ENCODE peak calls at places on chromosome 2, in eight cellular contexts. W, P, M, O, B, U, Z and I are unnamed samples.
A peak's percentile ranks its signal among the peaks of the same experiment; 100 is the strongest.

GRCh38 chr2:73972846-73973245 is 11.9 kb upstream of the TET3 start:
- DNase-seq in W (no peak), M (no peak), B (no peak), P (no peak), Z (no peak), U (no peak), O (no peak), I (no peak)

GRCh38 chr2:41847744-41848441 is 199.9 kb upstream of the PKDCC start:
- DNase-seq in O (peak; percentile 74), U (no peak), Z (no peak), P (no peak), W (no peak), B (no peak), M (peak; percentile 96), I (no peak)

GRCh38 chr2:213021971-213022899 is 129.2 kb downstream of the IKZF2 start:
- DNase-seq in O (no peak), B (peak; percentile 1), W (no peak), U (no peak), Z (no peak), P (no peak), M (no peak), I (no peak)

GRCh38 chr2:222298311-222299150 is at the start of gene PAX3:
- DNase-seq in B (no peak), M (no peak), Z (no peak), U (no peak), W (no peak), P (no peak), O (no peak), I (no peak)

GRCh38 chr2:239552213-239552926 is 151.6 kb upstream of the HDAC4 start:
- DNase-seq in O (no peak), B (no peak), W (no peak), Z (no peak), M (no peak), P (no peak), U (no peak), I (no peak)

GRCh38 chr2:203809991-203810510 is 57.5 kb upstream of the CTLA4 start:
- DNase-seq in Z (no peak), O (no peak), W (no peak), U (no peak), M (no peak), B (no peak), P (no peak), I (no peak)

GRCh38 chr2:121346886-121347285 is 61.9 kb upstream of the TFCP2L1 start:
- DNase-seq in Z (no peak), M (no peak), W (no peak), B (no peak), U (no peak), P (no peak), O (peak; percentile 60), I (no peak)

GRCh38 chr2:144430722-144431163 is 89.2 kb downstream of the ZEB2 start:
- DNase-seq in M (no peak), P (no peak), W (no peak), U (no peak), O (no peak), Z (peak; percentile 24), B (no peak), I (no peak)

GRCh38 chr2:163554864-163555263 is 180.9 kb downstream of the FIGN start:
- DNase-seq in O (no peak), U (no peak), Z (no peak), P (no peak), B (no peak), W (no peak), M (no peak), I (no peak)

GRCh38 chr2:24491626-24492282 is 700 bp downstream of the NCOA1 start:
- DNase-seq in Z (peak; percentile 41), U (peak; percentile 55), B (peak; percentile 62), P (peak; percentile 61), M (no peak), O (peak; percentile 12), W (peak; percentile 58), I (peak; percentile 39)

GRCh38 chr2:66772618-66773017 is 337.7 kb downstream of the MEIS1 start:
- DNase-seq in W (no peak), U (no peak), Z (no peak), P (no peak), O (no peak), M (no peak), B (no peak), I (no peak)

GRCh38 chr2:95058989-95059601 is 33.6 kb downstream of the MAL start:
- DNase-seq in P (no peak), Z (no peak), B (no peak), O (no peak), W (no peak), U (no peak), M (no peak), I (peak; percentile 29)

GRCh38 chr2:220241423-220241822 is 614.0 kb downstream of the SLC4A3 start:
- DNase-seq in U (no peak), W (no peak), M (no peak), P (no peak), Z (no peak), O (no peak), B (no peak), I (no peak)

DNA sequence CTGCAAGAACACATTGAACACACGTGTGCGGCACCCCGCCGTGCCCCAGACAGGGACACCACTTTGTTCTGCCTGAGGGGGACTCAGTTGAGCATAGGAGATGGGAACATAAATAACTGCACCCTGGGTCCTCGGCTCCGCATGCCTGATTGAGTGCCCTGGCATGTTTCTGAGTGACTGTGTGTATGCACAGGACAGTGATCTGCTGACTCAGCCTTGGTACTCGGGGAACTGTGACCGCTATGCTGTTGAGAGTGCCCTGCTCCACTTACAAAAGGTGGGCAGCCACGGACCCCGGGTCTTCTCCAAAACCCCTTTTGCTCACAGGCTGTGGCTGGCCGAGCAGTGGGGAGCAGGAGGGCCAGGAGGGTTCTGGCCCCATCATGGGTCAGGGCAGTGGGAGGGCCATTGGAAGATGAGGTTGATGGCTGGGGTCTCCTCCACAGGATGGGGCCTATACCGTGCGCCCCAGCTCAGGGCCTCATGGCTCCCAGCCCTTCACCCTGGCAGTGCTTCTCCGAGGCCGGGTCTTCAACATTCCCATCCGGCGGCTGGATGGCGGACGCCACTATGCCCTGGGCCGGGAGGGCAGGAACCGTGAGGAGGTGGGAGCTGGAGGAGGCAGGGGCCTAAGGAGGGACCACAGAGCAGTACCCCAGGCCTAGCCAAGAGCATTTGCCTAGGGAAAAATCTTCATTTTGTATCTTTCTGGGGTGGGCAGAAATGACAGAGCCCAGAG is 16.9 kb downstream of the SH2D6 start:
- DNase-seq in M (no peak), W (no peak), U (no peak), Z (no peak), O (no peak), P (no peak), B (no peak), I (no peak)
- H3K4me1 ChIP-seq in M (peaks cover 31% of the 10 kb centered on the region), W (peaks cover 32% of the 10 kb centered on the region), U (peaks cover 14% of the 10 kb centered on the region), Z (peaks cover 20% of the 10 kb centered on the region), O (peaks cover 4% of the 10 kb centered on the region), P (peaks cover 63% of the 10 kb centered on the region), B (peaks cover 16% of the 10 kb centered on the region), I (peaks cover 46% of the 10 kb centered on the region)

GRCh38 chr2:69192176-69192945 is 179.4 kb downstream of the ANTXR1 start:
- DNase-seq in P (no peak), W (no peak), U (peak; percentile 69), M (no peak), O (no peak), Z (peak; percentile 72), B (no peak), I (no peak)

GRCh38 chr2:69186614-69187013 is 173.6 kb downstream of the ANTXR1 start:
- DNase-seq in M (no peak), Z (peak; percentile 39), U (peak; percentile 35), W (no peak), B (no peak), O (no peak), P (no peak), I (no peak)

GRCh38 chr2:69188174-69188900 is 175.4 kb downstream of the ANTXR1 start:
- DNase-seq in P (no peak), Z (peak; percentile 41), U (no peak), M (no peak), W (no peak), B (no peak), O (no peak), I (no peak)

GRCh38 chr2:69191672-69192071 is 178.7 kb downstream of the ANTXR1 start:
- DNase-seq in Z (no peak), B (no peak), O (no peak), U (no peak), W (no peak), P (no peak), M (no peak), I (no peak)

DNA sequence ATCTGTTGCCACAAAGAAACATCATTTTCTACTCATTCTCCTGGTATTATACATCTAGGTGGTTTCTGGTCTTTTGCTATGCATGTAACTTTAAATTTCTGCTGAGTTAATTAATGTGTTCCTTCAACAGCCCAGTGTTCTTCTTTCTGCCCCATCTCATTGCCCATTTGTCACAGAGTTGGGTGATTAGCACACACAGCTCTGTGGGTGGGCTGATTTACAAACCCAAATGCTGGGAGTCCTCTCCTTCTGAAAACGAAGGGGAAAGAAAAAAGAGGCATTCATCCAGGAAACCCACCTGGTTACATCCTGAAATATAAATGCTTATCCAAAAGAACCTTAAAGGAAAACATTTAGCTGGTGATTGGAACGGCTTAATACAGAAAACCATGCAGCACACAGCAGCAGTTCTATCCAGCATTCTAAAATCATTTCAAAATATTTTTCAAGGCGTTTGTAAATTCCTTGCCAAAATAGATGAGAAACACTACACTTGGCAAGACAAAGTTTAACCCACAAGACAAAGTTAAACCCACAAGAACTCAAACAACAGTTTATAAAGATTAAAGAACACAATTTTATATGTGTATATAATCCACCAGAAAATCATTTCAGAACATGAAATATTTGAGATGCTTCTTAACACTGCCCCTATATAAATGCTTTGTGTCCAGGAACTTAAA is 177.9 kb downstream of the ANTXR1 start:
- DNase-seq in P (no peak), O (no peak), M (no peak), B (no peak), U (no peak), W (no peak), Z (no peak), I (no peak)
- H3K4me3 ChIP-seq in P (no peak overlapping the region), O (no peak overlapping the region), M (no peak overlapping the region), B (no peak overlapping the region), U (no peak overlapping the region), W (no peak overlapping the region), Z (no peak overlapping the region), I (no peak overlapping the region)

DNA sequence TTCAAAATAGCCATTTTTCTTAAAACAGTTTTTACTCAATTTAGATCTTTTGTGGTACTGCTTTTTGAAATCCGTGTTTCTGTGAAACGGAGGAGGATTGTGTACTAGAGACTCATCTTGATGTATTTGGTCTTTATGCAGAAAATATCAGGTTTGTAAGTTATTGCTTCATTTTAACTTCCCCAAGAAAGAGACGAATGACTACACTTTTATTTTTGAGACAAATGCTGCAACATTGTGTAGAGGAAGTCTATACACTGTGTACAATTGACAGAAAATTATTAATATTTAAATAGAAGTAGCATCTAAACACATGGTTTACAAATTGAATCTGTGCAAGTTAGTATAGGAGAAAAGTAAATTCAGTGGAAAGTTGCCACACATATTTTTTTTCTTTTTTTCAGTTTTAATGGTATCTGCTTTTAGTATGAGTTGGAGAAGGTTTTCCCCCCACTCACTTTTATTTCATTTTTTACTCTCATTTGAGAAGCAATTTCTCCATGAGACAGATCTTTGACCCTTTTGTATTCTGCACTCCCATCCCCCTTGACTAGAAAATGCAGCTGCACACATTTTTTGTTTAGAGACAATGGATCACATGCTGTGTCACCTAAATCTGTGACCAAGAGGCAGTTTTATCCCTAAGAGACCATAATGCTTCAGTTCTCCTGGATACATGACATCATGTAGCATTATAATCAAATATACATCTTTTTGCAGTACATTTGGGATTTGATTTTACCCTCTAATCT is 200.8 kb upstream of the STON1 start:
- DNase-seq in O (no peak), W (no peak), M (peak; percentile 45), Z (no peak), P (no peak), U (no peak), B (no peak), I (no peak)
- H3K4me1 ChIP-seq in O (no peaks in the 10 kb centered on the region), W (peaks cover 43% of the 10 kb centered on the region), M (peaks cover 51% of the 10 kb centered on the region), Z (peaks cover 5% of the 10 kb centered on the region), P (peaks cover 45% of the 10 kb centered on the region), U (no peaks in the 10 kb centered on the region), B (peaks cover 26% of the 10 kb centered on the region), I (peaks cover 7% of the 10 kb centered on the region)

GRCh38 chr2:172822585-172822984 is 86.9 kb downstream of the RAPGEF4 start:
- DNase-seq in Z (no peak), P (no peak), O (no peak), W (no peak), U (no peak), M (no peak), B (no peak), I (no peak)
- H3K4me3 ChIP-seq in Z (no peak overlapping the region), P (peak overlapping the region; percentile 60), O (no peak overlapping the region), W (no peak overlapping the region), U (no peak overlapping the region), M (no peak overlapping the region), B (no peak overlapping the region), I (no peak overlapping the region)